ENCODE peak calls at places on chromosomes 12 and 14, in ten cellular contexts. K is astrocyte; G is naive thymus-derived CD4-positive, alpha-beta T cell; H is body of pancreas; M is pancreas; D is spleen; S is ascending aorta; N is psoas muscle; C is right cardiac atrium; I is mammary epithelial cell. Z is an unnamed sample. For H3K27me3, the result is how much of the 10 kb centered on the place peaks cover.

GRCh38 chr12:5478081-5478706 is 46.3 kb downstream of the NTF3 start:
- DNase-seq in C (no peak), S (no peak), G (no peak), D (no peak), H (no peak), K (peak), N (no peak), I (no peak), M (no peak), Z (no peak)

GRCh38 chr12:47272412-47273190 is 192.8 kb upstream of the AMIGO2 start:
- DNase-seq in H (no peak), N (no peak), I (peak), G (no peak), K (no peak), D (no peak), S (no peak), M (no peak), C (no peak), Z (no peak)

GRCh38 chr12:119412811-119413794 is 78.6 kb downstream of the CCDC60 start:
- DNase-seq in N (peak), C (peak), H (peak), D (no peak), K (peak), I (peak), G (peak), M (peak), S (peak), Z (no peak)

GRCh38 chr12:39413836-39414771 is 28.8 kb downstream of the KIF21A start:
- DNase-seq in I (no peak), S (no peak), C (no peak), D (no peak), G (no peak), K (no peak), H (no peak), M (no peak), N (no peak), Z (no peak)

GRCh38 chr12:40287369-40287975 is 62.7 kb downstream of the LRRK2 start:
- DNase-seq in I (no peak), M (no peak), S (no peak), K (no peak), D (no peak), N (no peak), H (no peak), C (no peak), G (no peak), Z (no peak)

GRCh38 chr12:62778187-62778586 is 156.8 kb downstream of the PPM1H start:
- DNase-seq in D (no peak), N (no peak), M (no peak), I (no peak), G (no peak), H (no peak), K (no peak), S (no peak), C (no peak), Z (no peak)

GRCh38 chr12:106078358-106079025 is 60.3 kb downstream of the NUAK1 start:
- DNase-seq in D (no peak), G (no peak), K (peak), N (peak), M (no peak), H (peak), S (peak), C (peak), I (peak), Z (no peak)

GRCh38 chr12:124188561-124189405 is 106.1 kb upstream of the RFLNA start:
- DNase-seq in M (no peak), G (no peak), S (peak), K (peak), C (no peak), N (no peak), I (no peak), H (no peak), D (peak), Z (no peak)

GRCh38 chr12:6335451-6336078 is 6.3 kb downstream of the TNFRSF1A start:
- DNase-seq in K (peak), C (peak), S (peak), G (peak), M (peak), I (peak), N (peak), D (peak), H (peak), Z (peak)

GRCh38 chr12:12715459-12716150 is 1.6 kb upstream of the CDKN1B start:
- DNase-seq in G (peak), K (peak), N (no peak), D (no peak), H (no peak), M (no peak), S (no peak), I (no peak), C (no peak), Z (no peak)

GRCh38 chr12:51377099-51377984 is 13.9 kb downstream of the GALNT6 start:
- DNase-seq in K (no peak), N (no peak), D (peak), M (no peak), H (no peak), S (no peak), G (no peak), I (no peak), C (peak), Z (no peak)

GRCh38 chr12:92132282-92132681 is 13.4 kb downstream of the BTG1 start:
- DNase-seq in H (no peak), S (no peak), D (no peak), G (no peak), M (no peak), N (no peak), I (no peak), C (no peak), K (no peak), Z (no peak)

GRCh38 chr12:131267576-131267975 is 313.9 kb downstream of the ADGRD1 start:
- DNase-seq in N (no peak), H (no peak), D (no peak), G (no peak), C (no peak), I (no peak), K (no peak), M (no peak), S (no peak), Z (peak)

GRCh38 chr14:95895720-95896119 is 19.1 kb downstream of the TUNAR start:
- DNase-seq in M (no peak), C (no peak), N (no peak), I (no peak), H (no peak), G (no peak), S (no peak), D (no peak), K (no peak), Z (no peak)

GRCh38 chr12:213527-213932 is 427 bp downstream of the SLC6A12 start:
- DNase-seq in C (no peak), N (no peak), K (no peak), D (no peak), G (no peak), S (no peak), H (no peak), I (no peak), M (no peak), Z (no peak)
- H3K27me3 ChIP-seq in C (under half), N (under half), K (under half), D (under half), G (under half), S (under half), H (under half), I (under half), M (under half), Z (under half)

GRCh38 chr12:113642216-113642615 is 170.5 kb upstream of the LHX5 start:
- DNase-seq in N (no peak), K (no peak), G (no peak), I (no peak), D (no peak), H (no peak), C (no peak), M (no peak), S (no peak), Z (no peak)
- H3K27me3 ChIP-seq in N (under half), K (under half), G (under half), I (under half), D (under half), H (under half), C (under half), M (under half), S (under half), Z (half or more)

GRCh38 chr12:49094966-49095365 is 365 bp upstream of the DHH start:
- DNase-seq in H (no peak), C (no peak), S (no peak), I (no peak), D (no peak), G (no peak), N (no peak), K (no peak), M (no peak), Z (no peak)
- H3K27me3 ChIP-seq in H (under half), C (under half), S (under half), I (under half), D (under half), G (under half), N (under half), K (under half), M (under half), Z (under half)

GRCh38 chr12:98530068-98530467 is 14.7 kb downstream of the TMPO start:
- DNase-seq in I (no peak), C (no peak), G (no peak), M (no peak), N (no peak), S (no peak), D (no peak), H (no peak), K (no peak), Z (no peak)
- H3K27me3 ChIP-seq in I (under half), C (under half), G (under half), M (under half), N (under half), S (under half), D (under half), H (under half), K (under half), Z (under half)

DNA sequence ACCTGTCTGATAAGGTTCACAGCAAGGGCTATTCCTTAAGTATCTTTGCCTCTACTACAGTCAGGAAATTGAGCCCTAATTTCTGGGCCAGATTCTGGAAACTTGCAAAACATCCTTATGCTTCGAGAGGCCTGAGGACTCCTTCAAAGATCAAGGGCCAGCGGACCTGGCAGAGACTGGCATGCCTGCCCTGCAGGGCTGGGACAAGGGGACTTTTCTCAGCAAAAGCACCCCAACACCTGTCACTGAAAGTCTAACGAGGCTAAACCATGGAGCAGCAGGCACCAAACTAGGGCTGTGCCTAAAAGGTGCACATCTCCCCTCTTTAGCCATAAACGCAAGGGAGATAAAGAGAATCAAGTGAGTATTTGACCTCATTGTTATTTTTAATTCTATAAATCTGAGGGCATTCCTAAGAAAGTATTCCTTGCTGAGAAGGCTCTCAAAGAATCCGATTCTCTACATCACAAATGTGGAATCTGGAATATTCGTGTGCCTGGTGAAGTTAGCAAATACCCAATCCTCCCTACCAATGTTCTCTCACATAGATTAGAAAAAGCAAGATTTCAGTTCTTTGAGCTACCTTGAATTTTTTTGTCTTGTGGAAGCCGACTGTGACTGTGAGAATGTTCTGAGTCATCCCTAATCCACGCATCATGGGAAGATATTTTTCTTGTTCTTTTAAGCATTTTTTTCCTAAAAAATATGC is 328.2 kb upstream of the NOVA1 start:
- DNase-seq in K (peak), C (no peak), H (no peak), M (no peak), N (no peak), G (no peak), I (no peak), S (no peak), D (no peak), Z (peak)
- H3K27me3 ChIP-seq in K (under half), C (under half), H (under half), M (under half), N (under half), G (under half), I (under half), S (under half), D (under half), Z (under half)

GRCh38 chr14:103488071-103488470 is 34.6 kb downstream of the CKB start:
- DNase-seq in I (no peak), D (no peak), S (peak), K (no peak), H (no peak), N (no peak), G (no peak), C (no peak), M (no peak), Z (no peak)

GRCh38 chr14:103483600-103483999 is 39.0 kb downstream of the CKB start:
- DNase-seq in G (no peak), K (peak), S (peak), N (no peak), D (no peak), C (no peak), I (peak), H (peak), M (no peak), Z (no peak)

GRCh38 chr14:103488960-103489359 is 33.7 kb downstream of the CKB start:
- DNase-seq in I (no peak), H (no peak), N (no peak), C (no peak), G (no peak), K (peak), S (peak), M (no peak), D (no peak), Z (no peak)

GRCh38 chr14:103480595-103480994 is 42.0 kb downstream of the CKB start:
- DNase-seq in I (no peak), G (no peak), N (no peak), H (no peak), S (peak), M (no peak), C (no peak), K (no peak), D (no peak), Z (no peak)

GRCh38 chr14:103485504-103485903 is 37.1 kb downstream of the CKB start:
- DNase-seq in H (no peak), K (no peak), G (no peak), S (peak), D (no peak), I (no peak), N (no peak), C (no peak), M (no peak), Z (no peak)
- H3K27me3 ChIP-seq in H (under half), K (under half), G (under half), S (under half), D (under half), I (under half), N (under half), C (under half), M (under half), Z (under half)

GRCh38 chr14:105701456-105702274 is 175.3 kb downstream of the TMEM121 start:
- DNase-seq in K (no peak), G (peak), I (no peak), D (peak), S (no peak), N (no peak), C (no peak), M (peak), H (no peak), Z (no peak)

GRCh38 chr14:105700622-105701288 is 174.4 kb downstream of the TMEM121 start:
- DNase-seq in S (peak), D (peak), K (no peak), N (no peak), G (peak), I (no peak), H (no peak), M (peak), C (no peak), Z (no peak)

DNA sequence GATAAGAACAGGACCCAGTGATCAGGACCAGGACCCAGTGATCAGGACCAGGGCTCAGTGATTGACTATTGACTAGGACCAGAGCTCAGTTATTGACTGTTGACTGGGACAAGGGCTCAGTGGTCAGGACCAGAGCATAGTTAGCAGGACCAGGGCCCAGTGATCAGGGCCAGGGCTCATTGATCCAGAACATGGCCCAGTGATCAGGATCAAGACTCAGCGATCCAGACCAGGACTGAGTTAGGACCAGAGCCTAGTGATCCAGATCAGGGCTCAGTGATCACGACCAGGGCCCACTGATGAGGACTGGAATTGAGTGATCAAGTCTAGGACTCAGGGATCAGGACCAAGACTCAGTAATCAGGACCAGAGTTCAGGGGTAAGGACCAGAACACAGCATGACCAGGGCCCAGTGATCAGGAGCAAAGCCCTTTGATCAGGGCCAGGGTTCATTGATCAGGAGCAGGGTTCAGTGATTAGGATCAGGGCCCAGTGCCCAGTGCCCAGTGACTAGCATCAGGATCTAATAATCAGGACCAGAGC is 176.0 kb downstream of the TMEM121 start:
- DNase-seq in D (no peak), K (no peak), S (no peak), C (no peak), N (no peak), H (no peak), M (peak), G (no peak), I (no peak), Z (no peak)
- H3K27me3 ChIP-seq in D (under half), K (under half), S (under half), C (under half), N (under half), H (under half), M (under half), G (under half), I (under half), Z (under half)

DNA sequence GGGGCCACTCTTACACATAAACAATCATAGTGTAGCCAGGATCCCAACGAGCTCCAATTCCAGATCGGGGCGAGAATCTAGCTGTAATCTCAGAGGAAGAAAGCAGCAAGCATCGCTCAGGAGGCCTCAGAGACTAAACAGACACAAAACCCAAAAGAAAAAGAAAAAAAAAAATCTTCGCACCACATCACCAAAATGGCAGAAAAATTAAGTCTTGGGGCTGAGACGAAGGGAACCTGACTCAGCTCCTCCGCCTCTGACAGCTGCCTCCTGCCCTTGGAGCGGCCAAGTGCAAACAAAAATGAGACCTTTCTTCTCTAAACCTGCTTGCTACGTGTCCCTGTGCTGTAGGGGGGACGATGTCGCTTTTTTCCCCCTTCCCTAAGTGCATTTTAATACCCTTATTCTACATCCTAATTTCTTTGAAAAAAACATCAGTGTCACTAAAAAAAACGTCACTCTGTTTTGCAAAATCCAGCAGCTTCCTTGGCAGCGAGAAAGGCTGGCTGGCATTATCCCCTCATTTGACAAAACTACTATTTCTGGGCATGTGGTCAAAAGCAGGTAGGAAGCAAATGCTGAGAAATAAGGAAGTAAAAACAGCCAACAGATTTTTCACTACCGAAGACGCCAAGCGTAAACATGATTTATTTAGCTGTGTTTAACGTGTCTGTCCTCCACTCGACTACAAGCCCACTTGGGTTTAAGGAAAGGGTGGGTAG is 30.5 kb downstream of the BCL11B start:
- DNase-seq in H (no peak), I (no peak), K (no peak), S (no peak), G (no peak), D (no peak), C (no peak), N (no peak), M (no peak), Z (no peak)
- H3K27me3 ChIP-seq in H (under half), I (under half), K (under half), S (under half), G (under half), D (under half), C (under half), N (under half), M (under half), Z (under half)

GRCh38 chr12:94171595-94171930 is 23.2 kb downstream of the PLXNC1 start:
- DNase-seq in N (no peak), H (no peak), S (no peak), I (no peak), C (no peak), D (no peak), K (peak), M (no peak), G (no peak), Z (no peak)
- H3K27me3 ChIP-seq in N (under half), H (under half), S (under half), I (under half), C (under half), D (under half), K (under half), M (under half), G (under half), Z (under half)

Z was measured in lower lobe of right lung.